ENCODE peak calls at places on chromosomes 7 and 10, in ten cellular contexts. L is left ventricle myocardium inferior; D is K562; N is tibial nerve; U is right lobe of liver; C is adrenal gland; E is heart left ventricle; G is A549; Y is CD8-positive, alpha-beta T cell; Z is astrocyte. F is an unnamed sample.
A peak's percentile ranks its signal among the peaks of the same experiment; 100 is the strongest.

GRCh38 chr7:50497968-50498367 is 47.8 kb upstream of the FIGNL1 start:
- DNase-seq in L (no peak), D (no peak), N (no peak), U (no peak), C (peak; percentile 33), E (no peak), G (no peak), Y (no peak), Z (no peak), F (no peak)

GRCh38 chr7:4715385-4715770 is 33.3 kb downstream of the FOXK1 start:
- DNase-seq in L (peak; percentile 64), D (no peak), N (no peak), U (peak; percentile 69), C (peak; percentile 80), E (peak; percentile 78), G (no peak), Y (no peak), Z (peak; percentile 90), F (peak; percentile 69)

GRCh38 chr7:107501593-107501992 is 31.7 kb downstream of the GPR22 start:
- DNase-seq in L (no peak), D (peak; percentile 76), N (no peak), U (no peak), C (no peak), E (no peak), G (peak; percentile 18), Y (no peak), Z (no peak), F (no peak)

GRCh38 chr7:78395298-78396120 is 596.9 kb downstream of the PHTF2 start:
- DNase-seq in L (no peak), D (no peak), N (no peak), U (no peak), C (no peak), E (no peak), G (no peak), Y (no peak), Z (peak; percentile 10), F (no peak)

GRCh38 chr7:46197833-46198540 is 276.9 kb upstream of the IGFBP3 start:
- DNase-seq in L (no peak), D (no peak), N (no peak), U (no peak), C (no peak), E (no peak), G (no peak), Y (no peak), Z (no peak), F (no peak)

GRCh38 chr7:12729112-12729511 is 41.7 kb downstream of the ARL4A start:
- DNase-seq in L (peak; percentile 80), D (peak; percentile 98), N (peak; percentile 57), U (peak; percentile 62), C (peak; percentile 54), E (peak; percentile 82), G (no peak), Y (no peak), Z (peak; percentile 42), F (peak; percentile 71)

GRCh38 chr10:133608855-133609254 is 17.7 kb downstream of the FRG2B start:
- DNase-seq in L (no peak), D (no peak), N (no peak), U (no peak), C (no peak), E (no peak), G (peak; percentile 35), Y (no peak), Z (no peak), F (no peak)

GRCh38 chr10:49769692-49770091 is 7.6 kb upstream of the OGDHL start:
- DNase-seq in L (no peak), D (no peak), N (no peak), U (no peak), C (no peak), E (no peak), G (no peak), Y (no peak), Z (no peak), F (no peak)

GRCh38 chr7:132112632-132113031 is 463.6 kb downstream of the PLXNA4 start:
- DNase-seq in L (no peak), D (no peak), N (no peak), U (no peak), C (no peak), E (no peak), G (no peak), Y (no peak), Z (no peak), F (no peak)

GRCh38 chr10:22927661-22928403 is at the start of gene ARMC3:
- DNase-seq in L (peak; percentile 58), D (peak; percentile 68), N (no peak), U (peak; percentile 64), C (no peak), E (peak; percentile 85), G (peak; percentile 57), Y (peak; percentile 58), Z (peak; percentile 25), F (peak; percentile 76)

GRCh38 chr10:27661511-27662286 is 83.9 kb downstream of the MKX start:
- DNase-seq in L (no peak), D (no peak), N (no peak), U (no peak), C (no peak), E (no peak), G (no peak), Y (no peak), Z (peak; percentile 55), F (no peak)

GRCh38 chr7:97016392-97017196 is 8.0 kb downstream of the DLX5 start:
- DNase-seq in L (no peak), D (no peak), N (no peak), U (no peak), C (no peak), E (no peak), G (no peak), Y (no peak), Z (no peak), F (no peak)

GRCh38 chr10:70052462-70053211 is at the start of gene MACROH2A2:
- DNase-seq in L (peak; percentile 58), D (peak; percentile 13), N (peak; percentile 17), U (peak; percentile 73), C (peak; percentile 27), E (peak; percentile 73), G (peak; percentile 73), Y (no peak), Z (peak; percentile 76), F (peak; percentile 59)

GRCh38 chr10:79286318-79286951 is 60.8 kb upstream of the PPIF start:
- DNase-seq in L (peak; percentile 75), D (peak; percentile 59), N (peak; percentile 54), U (peak; percentile 85), C (peak; percentile 75), E (peak; percentile 91), G (no peak), Y (peak; percentile 53), Z (no peak), F (peak; percentile 78)

GRCh38 chr10:16314259-16314658 is 122.6 kb upstream of the PTER start:
- DNase-seq in L (no peak), D (peak; percentile 17), N (no peak), U (no peak), C (no peak), E (no peak), G (no peak), Y (no peak), Z (no peak), F (no peak)

DNA sequence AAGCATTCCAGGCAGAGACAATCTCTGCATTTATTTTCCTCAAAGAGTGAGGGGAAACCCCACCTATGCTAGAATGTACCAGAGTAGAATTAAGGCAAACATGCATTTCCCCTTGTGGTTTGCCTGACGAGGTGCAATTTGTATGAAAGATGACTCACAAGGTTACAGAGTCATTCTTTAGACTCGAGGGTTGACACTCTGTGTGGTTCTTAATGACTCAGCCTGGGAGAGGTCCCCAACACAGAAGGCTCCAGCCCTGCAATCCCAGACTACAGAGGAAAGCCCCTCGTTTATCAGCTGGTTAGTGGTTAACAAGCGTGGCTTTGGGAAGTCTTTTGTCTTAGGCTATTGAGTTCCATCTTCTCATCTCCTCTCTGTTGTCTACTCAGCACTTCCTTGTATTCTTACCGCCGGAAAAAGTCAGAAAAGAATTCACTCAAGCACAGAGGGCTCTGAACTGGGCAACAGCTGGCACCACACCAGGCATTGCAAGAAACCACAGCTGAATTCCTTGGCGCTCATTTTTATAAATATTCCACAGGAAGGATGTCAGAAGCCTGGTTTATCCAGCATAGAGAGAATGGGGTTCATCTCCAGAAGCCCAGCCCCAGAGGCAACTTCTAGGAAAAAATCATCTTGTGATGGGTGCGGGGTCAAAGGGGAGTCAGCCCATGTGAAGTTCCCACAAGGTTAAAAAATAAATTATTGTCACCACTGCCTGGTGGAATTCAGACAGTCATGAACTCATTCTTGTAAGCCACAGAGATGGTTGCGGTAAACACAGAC is 24.4 kb upstream of the SVIL start:
- DNase-seq in L (no peak), D (peak; percentile 9), N (no peak), U (no peak), C (peak; percentile 76), E (no peak), G (peak; percentile 99), Y (peak; percentile 20), Z (peak; percentile 100), F (no peak)
- H3K4me1 ChIP-seq in L (peaks cover 23% of the 10 kb centered on the region), D (no peaks in the 10 kb centered on the region), N (no peaks in the 10 kb centered on the region), U (no peaks in the 10 kb centered on the region), C (peaks cover 14% of the 10 kb centered on the region), E (no peaks in the 10 kb centered on the region), G (peaks cover 39% of the 10 kb centered on the region), Y (peaks cover 27% of the 10 kb centered on the region), Z (peaks cover 48% of the 10 kb centered on the region), F (peaks cover 35% of the 10 kb centered on the region)

GRCh38 chr10:124830445-124830844 is 28.8 kb downstream of the ABRAXAS2 start:
- DNase-seq in L (no peak), D (no peak), N (no peak), U (no peak), C (peak; percentile 35), E (no peak), G (no peak), Y (no peak), Z (no peak), F (no peak)
- TF ChIP-seq CTCF in L (no peak), D (no peak), N (no peak), U (no peak), C (no peak), E (no peak), G (no peak), Y (no peak), Z (no peak), F (no peak)

DNA sequence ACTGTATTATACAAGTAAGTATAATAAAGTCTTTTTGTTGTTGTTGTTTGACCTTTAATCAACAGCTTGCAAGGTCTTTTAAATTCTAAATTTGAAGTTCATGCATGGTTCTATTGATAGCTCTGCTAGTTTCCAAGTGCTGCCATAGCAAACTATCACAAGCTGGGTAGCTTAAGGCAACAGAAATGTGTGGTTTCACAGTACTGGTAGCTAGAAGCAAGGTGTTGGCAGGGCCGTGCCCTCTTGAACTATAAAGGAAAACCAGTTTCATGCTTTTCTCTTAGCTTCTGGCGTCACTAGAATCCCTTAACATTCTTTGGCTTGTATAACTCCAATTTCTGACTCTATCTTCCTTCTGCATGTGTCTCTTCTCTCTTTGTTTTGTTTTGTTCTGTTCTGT is 1021.9 kb upstream of the AUTS2 start:
- DNase-seq in L (no peak), D (no peak), N (no peak), U (no peak), C (no peak), E (no peak), G (no peak), Y (no peak), Z (no peak), F (no peak)
- H3K4me1 ChIP-seq in L (no peaks in the 10 kb centered on the region), D (no peaks in the 10 kb centered on the region), N (no peaks in the 10 kb centered on the region), U (no peaks in the 10 kb centered on the region), C (no peaks in the 10 kb centered on the region), E (no peaks in the 10 kb centered on the region), G (no peaks in the 10 kb centered on the region), Y (no peaks in the 10 kb centered on the region), Z (no peaks in the 10 kb centered on the region), F (no peaks in the 10 kb centered on the region)

DNA sequence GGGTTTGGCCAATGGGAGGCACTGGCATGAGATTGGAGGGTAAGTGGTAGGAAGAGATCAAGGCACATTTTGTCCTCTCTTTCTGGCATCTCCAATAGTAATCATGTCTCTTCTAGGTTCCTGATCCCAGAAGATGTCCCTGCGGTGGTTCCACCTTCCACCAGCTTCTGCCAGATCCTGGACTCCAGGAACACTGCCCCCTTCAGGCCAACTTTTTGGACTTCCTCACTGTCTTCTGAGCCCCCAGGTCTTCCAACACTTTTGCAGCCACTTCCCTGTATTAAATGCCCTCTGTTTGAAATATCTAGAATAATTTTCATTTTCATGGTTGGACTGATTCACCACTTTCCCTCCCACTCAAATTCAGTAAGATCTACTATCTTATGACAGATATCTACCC is 60.9 kb downstream of the BAMBI start:
- DNase-seq in L (no peak), D (peak; percentile 76), N (no peak), U (no peak), C (no peak), E (no peak), G (no peak), Y (no peak), Z (no peak), F (no peak)
- TF ChIP-seq CTCF in L (no peak), D (peak; percentile 49), N (no peak), U (no peak), C (no peak), E (no peak), G (no peak), Y (no peak), Z (no peak), F (no peak)

F was measured in heart right ventricle.